ENCODE peak calls at places on chromosome 10, in five cellular contexts. W is H9, Z is GM23338, O is RWPE1, E is right lobe of liver. T is an unnamed sample.

GRCh38 chr10:22427101-22427500 is 81.8 kb downstream of the SPAG6 start:
- DNase-seq in W (no peak), Z (peak; percentile 19), O (peak; percentile 59), E (no peak), T (no peak)

GRCh38 chr10:114683593-114683992 is 25.5 kb upstream of the ABLIM1 start:
- DNase-seq in W (no peak), Z (no peak), O (no peak), E (no peak), T (no peak)

GRCh38 chr10:114301177-114301576 is 62.1 kb downstream of the VWA2 start:
- DNase-seq in W (peak; percentile 38), Z (no peak), O (peak; percentile 88), E (no peak), T (no peak)

GRCh38 chr10:137606-138005 is 2.4 kb downstream of the ZMYND11 start:
- DNase-seq in W (no peak), Z (no peak), O (peak; percentile 29), E (no peak), T (no peak)

GRCh38 chr10:79102056-79102874 is 33.5 kb downstream of the ZMIZ1 start:
- DNase-seq in W (no peak), Z (peak; percentile 41), O (peak; percentile 73), E (no peak), T (peak; percentile 81)

GRCh38 chr10:11612004-11613001 is 853 bp upstream of the USP6NL start:
- DNase-seq in W (no peak), Z (no peak), O (no peak), E (no peak), T (no peak)

GRCh38 chr10:88892223-88892967 is 12.3 kb downstream of the STAMBPL1 start:
- DNase-seq in W (peak; percentile 34), Z (peak; percentile 51), O (no peak), E (no peak), T (no peak)

GRCh38 chr10:122326385-122326784 is 48.1 kb upstream of the PLEKHA1 start:
- DNase-seq in W (no peak), Z (no peak), O (no peak), E (no peak), T (no peak)

GRCh38 chr10:90440870-90441269 is 417.0 kb downstream of the HTR7 start:
- DNase-seq in W (no peak), Z (no peak), O (no peak), E (no peak), T (no peak)

GRCh38 chr10:98846787-98847186 is 388.9 kb downstream of the HPSE2 start:
- DNase-seq in W (no peak), Z (no peak), O (no peak), E (no peak), T (no peak)

GRCh38 chr10:98855403-98856189 is 380.1 kb downstream of the HPSE2 start:
- DNase-seq in W (no peak), Z (no peak), O (no peak), E (no peak), T (no peak)

GRCh38 chr10:98848361-98848760 is 387.3 kb downstream of the HPSE2 start:
- DNase-seq in W (no peak), Z (peak; percentile 3), O (no peak), E (no peak), T (no peak)

GRCh38 chr10:98858525-98858924 is 377.1 kb downstream of the HPSE2 start:
- DNase-seq in W (no peak), Z (peak; percentile 62), O (no peak), E (no peak), T (no peak)

DNA sequence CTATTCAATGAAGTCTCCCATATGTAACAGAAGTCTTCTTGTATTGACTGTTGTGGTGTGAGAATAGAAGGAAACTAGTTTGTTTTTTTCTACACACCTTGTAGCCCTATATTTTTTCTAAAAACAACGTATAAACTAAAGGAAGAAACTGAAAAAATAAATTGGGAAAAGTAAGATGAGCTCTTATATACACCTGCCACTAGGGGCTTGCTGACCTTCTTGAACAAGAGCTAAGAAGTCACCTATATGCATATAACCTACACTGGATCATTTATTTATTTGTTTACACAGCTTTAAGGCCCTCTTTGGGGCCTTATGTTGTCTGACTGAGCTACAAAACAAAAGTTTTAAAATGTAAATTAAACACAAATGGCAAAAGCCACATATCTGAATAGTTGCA is 383.0 kb downstream of the HPSE2 start:
- DNase-seq in W (no peak), Z (peak; percentile 52), O (no peak), E (no peak), T (no peak)
- TF ChIP-seq CTCF in W (peak; percentile 64), Z (peak; percentile 69), O (no peak), E (peak; percentile 6), T (no peak)

DNA sequence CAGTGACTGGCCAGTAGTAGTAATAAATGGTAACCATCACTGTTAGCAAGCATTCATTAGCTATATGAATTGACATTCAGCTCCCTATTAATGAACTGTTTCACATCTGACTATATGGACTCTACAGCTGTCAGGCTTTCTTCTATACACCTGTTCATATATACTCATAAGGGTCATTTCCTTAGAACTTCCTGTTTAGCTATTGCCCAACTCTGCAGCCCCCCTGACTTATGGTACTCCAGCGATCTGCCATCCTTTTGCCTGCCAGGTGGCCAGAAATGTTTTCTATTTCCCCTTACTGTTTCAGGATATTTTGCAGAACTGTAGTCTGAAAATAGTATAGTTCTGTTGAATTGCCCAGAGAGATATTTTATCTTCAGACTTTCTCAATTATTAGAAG is 56.6 kb downstream of the TASOR2 start:
- DNase-seq in W (no peak), Z (no peak), O (no peak), E (no peak), T (no peak)
- H3K27ac ChIP-seq in W (no peak overlapping the region), Z (no peak overlapping the region), O (no peak overlapping the region), E (no peak overlapping the region), T (no peak overlapping the region)

GRCh38 chr10:49323896-49324270 is 24.9 kb downstream of the C10orf71 start:
- DNase-seq in W (no peak), Z (no peak), O (no peak), E (no peak), T (no peak)

GRCh38 chr10:49323171-49323895 is 24.4 kb downstream of the C10orf71 start:
- DNase-seq in W (no peak), Z (no peak), O (no peak), E (no peak), T (peak; percentile 68)

GRCh38 chr10:49325916-49326783 is 27.2 kb downstream of the C10orf71 start:
- DNase-seq in W (no peak), Z (no peak), O (no peak), E (no peak), T (no peak)

GRCh38 chr10:49325131-49325915 is 26.4 kb downstream of the C10orf71 start:
- DNase-seq in W (no peak), Z (no peak), O (no peak), E (no peak), T (no peak)

DNA sequence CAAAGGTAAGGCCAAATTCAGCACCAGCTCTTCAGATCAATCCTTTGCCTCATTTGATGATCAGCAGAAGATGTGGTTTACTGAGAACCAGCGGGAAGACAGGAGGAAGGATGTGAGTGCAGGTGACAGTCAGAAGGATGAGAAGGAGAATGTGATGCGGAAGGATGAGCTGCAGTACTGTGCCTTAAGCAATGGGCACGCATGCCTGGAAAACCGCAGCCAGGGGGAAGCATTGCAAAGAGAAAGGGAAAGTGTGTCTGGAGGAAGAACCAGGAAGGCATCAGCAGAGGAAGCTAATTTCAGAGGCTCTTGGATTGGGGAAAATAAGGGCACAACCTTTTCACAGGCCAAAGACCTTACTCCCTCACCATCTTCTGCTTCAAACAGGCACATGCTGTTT is 25.7 kb downstream of the C10orf71 start:
- DNase-seq in W (peak; percentile 44), Z (peak; percentile 57), O (peak; percentile 16), E (no peak), T (no peak)
- TF ChIP-seq CTCF in W (peak; percentile 55), Z (peak; percentile 49), O (no peak), E (no peak), T (no peak)

GRCh38 chr10:87695074-87695473 is 35.4 kb downstream of the PAPSS2 start:
- DNase-seq in W (no peak), Z (no peak), O (no peak), E (no peak), T (no peak)

GRCh38 chr10:87696922-87697714 is 37.4 kb downstream of the PAPSS2 start:
- DNase-seq in W (no peak), Z (no peak), O (no peak), E (no peak), T (no peak)

GRCh38 chr10:87694011-87694794 is 34.5 kb downstream of the PAPSS2 start:
- DNase-seq in W (no peak), Z (no peak), O (no peak), E (no peak), T (no peak)

GRCh38 chr10:87691515-87692070 is 31.9 kb downstream of the PAPSS2 start:
- DNase-seq in W (no peak), Z (no peak), O (peak; percentile 55), E (no peak), T (no peak)

DNA sequence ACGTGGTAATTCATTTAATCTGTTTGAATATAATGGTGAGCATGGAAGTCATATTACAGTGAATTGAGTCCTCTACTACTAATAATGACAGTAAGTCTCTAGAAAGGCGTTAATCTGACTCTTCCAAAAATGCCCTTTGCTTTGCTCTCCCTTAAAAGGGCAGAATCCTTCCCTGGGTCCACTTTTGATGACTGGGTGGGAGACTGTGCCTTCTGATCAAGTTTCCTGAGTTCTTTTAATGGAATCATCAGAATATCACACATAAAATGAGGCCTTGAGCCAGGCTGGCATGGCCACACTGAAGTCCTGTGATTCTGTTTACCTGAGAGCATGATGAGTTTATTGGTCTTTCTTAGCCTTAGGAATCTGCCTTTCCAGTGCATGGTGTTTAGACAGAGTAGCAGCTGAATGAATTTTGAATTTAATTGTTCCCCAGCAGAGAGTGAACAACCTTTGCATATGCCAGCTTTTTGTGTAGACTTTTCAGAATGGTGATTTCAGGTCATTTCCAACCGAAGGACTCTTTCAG is 33.3 kb downstream of the PAPSS2 start:
- DNase-seq in W (no peak), Z (no peak), O (no peak), E (no peak), T (no peak)
- H3K27ac ChIP-seq in W (no peak overlapping the region), Z (no peak overlapping the region), O (no peak overlapping the region), E (peak overlapping the region; percentile 35), T (no peak overlapping the region)

DNA sequence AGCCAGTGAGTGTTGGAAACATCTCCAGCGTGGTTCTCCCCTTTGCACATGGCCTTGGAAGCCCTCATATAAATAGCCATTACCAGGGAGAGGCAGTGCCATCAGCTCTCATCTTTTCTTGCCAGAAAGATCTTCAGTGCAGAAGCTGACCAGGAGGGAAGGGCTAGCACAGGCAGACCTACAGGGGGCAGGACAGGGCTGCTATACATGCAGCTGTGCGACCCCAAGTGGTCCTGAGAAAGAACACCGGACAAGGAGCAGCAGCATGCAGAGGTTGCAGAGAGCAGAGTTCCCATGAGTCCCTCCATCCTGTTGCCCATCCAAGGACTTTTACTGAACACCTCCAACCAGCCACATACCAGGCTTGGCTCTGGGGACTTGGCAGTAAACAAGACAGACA is 17.1 kb downstream of the GRID1 start:
- DNase-seq in W (peak; percentile 87), Z (peak; percentile 89), O (no peak), E (no peak), T (no peak)
- TF ChIP-seq CTCF in W (peak; percentile 92), Z (peak; percentile 91), O (no peak), E (no peak), T (no peak)

GRCh38 chr10:110876788-110877187 is 5.1 kb downstream of the PDCD4 start:
- DNase-seq in W (no peak), Z (no peak), O (no peak), E (no peak), T (no peak)
- H3K27ac ChIP-seq in W (no peak overlapping the region), Z (no peak overlapping the region), O (no peak overlapping the region), E (no peak overlapping the region), T (no peak overlapping the region)

DNA sequence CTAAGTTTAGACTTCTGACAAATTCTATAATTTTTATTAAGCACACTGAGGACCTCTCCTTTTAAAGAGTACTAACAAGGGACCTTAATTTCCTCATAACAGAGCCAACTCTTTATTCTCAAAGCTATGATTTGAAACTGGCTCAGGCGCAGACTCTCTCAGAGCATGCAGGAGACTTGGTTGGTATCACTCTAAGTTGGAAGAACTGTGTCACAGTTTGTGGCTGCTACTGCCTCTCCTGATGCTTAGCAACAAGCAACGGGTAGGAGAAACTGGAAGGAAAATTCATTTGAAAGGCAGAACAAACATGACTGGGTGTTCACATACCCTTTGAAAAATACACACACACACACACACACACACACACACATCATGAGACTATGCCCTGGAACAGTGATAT is 33.3 kb downstream of the ENO4 start:
- DNase-seq in W (no peak), Z (no peak), O (no peak), E (no peak), T (no peak)
- TF ChIP-seq CTCF in W (no peak), Z (no peak), O (no peak), E (no peak), T (no peak)